ENCODE peak calls at places on chromosomes 11 and 22, in four cellular contexts. M is body of pancreas, A is uterus, R is fibroblast of lung. L is an unnamed sample.

GRCh38 chr11:4125141-4125540 is 30.5 kb downstream of the RRM1 start:
- DNase-seq in R (peak; percentile 6), M (no peak), A (no peak), L (no peak)

GRCh38 chr11:64598106-64598796 is 7.2 kb downstream of the SLC22A12 start:
- DNase-seq in A (no peak), M (no peak), R (no peak), L (no peak)

GRCh38 chr11:2178906-2179494 is 7.4 kb upstream of the TH start:
- DNase-seq in R (peak; percentile 88), M (peak; percentile 49), A (no peak), L (no peak)

GRCh38 chr22:26553056-26553752 is 36.7 kb downstream of the TPST2 start:
- DNase-seq in A (no peak), R (peak; percentile 95), M (peak; percentile 84), L (no peak)

GRCh38 chr11:77525455-77526091 is 51.7 kb upstream of the PAK1 start:
- DNase-seq in A (no peak), M (no peak), R (no peak), L (no peak)

GRCh38 chr22:25327018-25327755 is 107.7 kb downstream of the CRYBB2 start:
- DNase-seq in A (no peak), M (no peak), R (no peak), L (no peak)

GRCh38 chr11:69531717-69532088 is 50.2 kb downstream of the LINC01488 start:
- DNase-seq in R (no peak), M (no peak), A (no peak), L (no peak)

GRCh38 chr22:47157486-47158270 is 395.2 kb downstream of the TBC1D22A start:
- DNase-seq in R (no peak), A (no peak), M (no peak), L (no peak)

GRCh38 chr11:9090488-9091043 is 833 bp downstream of the SCUBE2 start:
- DNase-seq in R (no peak), A (no peak), M (no peak), L (no peak)

GRCh38 chr22:30955153-30955552 is 13.4 kb downstream of the MORC2 start:
- DNase-seq in M (no peak), A (no peak), R (no peak), L (no peak)

GRCh38 chr11:82811369-82811768 is 77.7 kb upstream of the FAM181B start:
- DNase-seq in A (no peak), M (no peak), R (no peak), L (no peak)

GRCh38 chr11:17599460-17599925 is 52.4 kb downstream of the OTOG start:
- DNase-seq in R (no peak), A (no peak), M (no peak), L (peak; percentile 53)

GRCh38 chr11:118531597-118532084 is 649 bp downstream of the TMEM25 start:
- DNase-seq in R (no peak), A (no peak), M (no peak), L (no peak)

GRCh38 chr11:112277937-112278336 is 17.3 kb upstream of the PLET1 start:
- DNase-seq in M (no peak), R (peak; percentile 40), A (no peak), L (no peak)

GRCh38 chr11:105135873-105136272 is 3.7 kb downstream of the CARD18 start:
- DNase-seq in M (no peak), R (no peak), A (no peak), L (no peak)

GRCh38 chr22:30541979-30542810 is 4.3 kb downstream of the SEC14L6 start:
- DNase-seq in R (peak; percentile 28), M (peak; percentile 60), A (no peak), L (no peak)

GRCh38 chr11:116177521-116178220 is 595.1 kb downstream of the BUD13 start:
- DNase-seq in A (no peak), M (no peak), R (peak; percentile 8), L (no peak)

GRCh38 chr11:74196781-74197486 is 25.8 kb downstream of the PPME1 start:
- DNase-seq in A (no peak), M (no peak), R (no peak), L (no peak)

GRCh38 chr22:47543447-47543846 is 781.0 kb downstream of the TBC1D22A start:
- DNase-seq in R (no peak), A (no peak), M (no peak), L (peak; percentile 1)

GRCh38 chr22:21726650-21727049 is 8.9 kb downstream of the YPEL1 start:
- DNase-seq in M (peak; percentile 29), A (no peak), R (no peak), L (no peak)

GRCh38 chr22:48709453-48709852 is 1118.2 kb downstream of the BRD1 start:
- DNase-seq in R (no peak), M (no peak), A (no peak), L (no peak)

GRCh38 chr11:65291613-65292012 is 23.1 kb upstream of the CDC42EP2 start:
- DNase-seq in R (peak; percentile 61), M (no peak), A (no peak), L (no peak)

GRCh38 chr11:104968856-104969776 is 742 bp upstream of the CASP4 start:
- DNase-seq in R (peak; percentile 4), A (peak; percentile 18), M (peak; percentile 34), L (peak; percentile 70)

GRCh38 chr22:40797427-40797826 is 21.7 kb downstream of the SLC25A17 start:
- DNase-seq in M (no peak), A (no peak), R (peak; percentile 55), L (no peak)

GRCh38 chr22:30717331-30717921 is 22.8 kb downstream of the OSBP2 start:
- DNase-seq in A (no peak), M (no peak), R (peak; percentile 86), L (no peak)

GRCh38 chr11:27485930-27486773 is 13.6 kb upstream of the LGR4 start:
- DNase-seq in A (peak; percentile 42), M (peak; percentile 54), R (peak; percentile 42), L (no peak)

GRCh38 chr11:17506942-17507341 is 30.3 kb upstream of the ABCC8 start:
- DNase-seq in R (no peak), A (no peak), M (no peak), L (no peak)

GRCh38 chr22:38570841-38571364 is 920 bp upstream of the DMC1 start:
- DNase-seq in A (no peak), R (peak; percentile 38), M (peak; percentile 22), L (no peak)

GRCh38 chr11:31995525-31996123 is 95.2 kb upstream of the RCN1 start:
- DNase-seq in M (no peak), A (no peak), R (peak; percentile 4), L (no peak)

GRCh38 chr11:31997955-31998354 is 92.9 kb upstream of the RCN1 start:
- DNase-seq in M (no peak), R (no peak), A (no peak), L (no peak)

GRCh38 chr11:31996159-31996881 is 94.6 kb upstream of the RCN1 start:
- DNase-seq in M (no peak), A (no peak), R (no peak), L (no peak)

DNA sequence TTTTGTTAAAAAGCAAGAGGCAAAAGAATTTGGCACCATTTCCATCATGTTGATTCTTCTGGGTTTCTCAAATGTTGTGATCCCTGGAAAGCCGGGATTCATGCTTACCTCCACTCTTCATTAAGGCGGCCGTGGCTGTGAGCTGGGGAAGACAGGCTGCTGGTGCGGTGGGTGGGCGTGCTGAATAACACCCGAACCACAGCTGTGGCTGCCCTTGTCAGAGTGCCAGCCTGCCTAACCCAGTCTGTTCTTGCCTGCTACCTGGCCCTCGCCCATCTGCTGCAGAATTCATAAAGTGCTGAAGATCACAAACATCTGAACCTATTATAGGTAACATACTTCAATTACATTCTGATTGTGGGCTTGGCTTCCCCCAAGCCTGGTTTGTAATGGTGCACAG is 95.8 kb upstream of the RCN1 start:
- DNase-seq in A (no peak), M (no peak), R (peak; percentile 6), L (no peak)
- H3K4me3 ChIP-seq in A (no peak overlapping the region), M (no peak overlapping the region), R (no peak overlapping the region), L (no peak overlapping the region)

GRCh38 chr22:41816871-41817270 is 16.0 kb upstream of the SREBF2 start:
- DNase-seq in A (no peak), M (no peak), R (no peak), L (no peak)

GRCh38 chr22:41818011-41818410 is 14.9 kb upstream of the SREBF2 start:
- DNase-seq in A (no peak), M (no peak), R (no peak), L (no peak)

GRCh38 chr22:41816241-41816640 is 15.8 kb downstream of the CCDC134 start:
- DNase-seq in R (no peak), M (no peak), A (no peak), L (no peak)

GRCh38 chr22:41820447-41820846 is 12.5 kb upstream of the SREBF2 start:
- DNase-seq in R (no peak), M (no peak), A (no peak), L (no peak)

DNA sequence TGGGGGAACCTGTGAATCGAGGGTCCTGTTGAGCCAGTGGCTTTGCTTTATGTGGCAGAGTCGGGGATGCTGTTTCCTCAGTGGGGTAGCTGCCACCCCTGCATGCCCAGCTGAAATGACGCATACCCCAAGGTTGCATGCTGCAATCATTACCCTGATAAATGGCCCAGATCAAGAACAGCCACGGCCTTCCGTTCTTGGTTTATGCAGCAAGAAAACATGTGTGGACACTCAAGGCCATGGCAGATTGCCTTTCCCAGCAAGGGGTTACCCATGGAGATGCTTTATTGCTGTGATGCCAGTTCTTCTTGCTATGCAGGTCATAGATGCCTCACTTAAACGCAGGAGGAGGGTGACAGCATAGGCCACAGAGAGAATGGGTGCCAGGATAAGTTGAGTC is 14.3 kb upstream of the SREBF2 start:
- DNase-seq in A (no peak), M (no peak), R (no peak), L (no peak)
- H3K27ac ChIP-seq in A (no peak overlapping the region), M (no peak overlapping the region), R (no peak overlapping the region), L (no peak overlapping the region)

DNA sequence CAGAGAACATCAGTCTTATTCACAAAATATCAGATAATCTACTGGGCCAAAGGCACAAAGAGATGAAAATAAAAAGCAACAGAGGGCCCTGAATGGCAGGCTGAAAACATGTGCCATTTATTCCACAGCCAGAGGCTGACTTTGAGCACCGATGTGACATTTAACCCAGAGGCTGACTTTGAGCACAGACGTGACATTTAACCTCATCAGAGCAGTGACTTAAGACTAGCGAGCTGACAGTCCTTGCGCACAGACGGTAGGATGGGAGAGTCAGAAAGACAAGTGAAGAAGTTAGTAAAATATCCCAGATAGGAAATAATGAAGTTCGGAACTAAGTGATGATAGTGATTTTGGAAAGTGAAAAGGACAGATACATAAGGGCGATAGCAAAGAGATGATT is 65.3 kb downstream of the FLI1 start:
- DNase-seq in M (no peak), A (no peak), R (no peak), L (no peak)
- H3K4me3 ChIP-seq in M (no peak overlapping the region), A (no peak overlapping the region), R (no peak overlapping the region), L (no peak overlapping the region)

DNA sequence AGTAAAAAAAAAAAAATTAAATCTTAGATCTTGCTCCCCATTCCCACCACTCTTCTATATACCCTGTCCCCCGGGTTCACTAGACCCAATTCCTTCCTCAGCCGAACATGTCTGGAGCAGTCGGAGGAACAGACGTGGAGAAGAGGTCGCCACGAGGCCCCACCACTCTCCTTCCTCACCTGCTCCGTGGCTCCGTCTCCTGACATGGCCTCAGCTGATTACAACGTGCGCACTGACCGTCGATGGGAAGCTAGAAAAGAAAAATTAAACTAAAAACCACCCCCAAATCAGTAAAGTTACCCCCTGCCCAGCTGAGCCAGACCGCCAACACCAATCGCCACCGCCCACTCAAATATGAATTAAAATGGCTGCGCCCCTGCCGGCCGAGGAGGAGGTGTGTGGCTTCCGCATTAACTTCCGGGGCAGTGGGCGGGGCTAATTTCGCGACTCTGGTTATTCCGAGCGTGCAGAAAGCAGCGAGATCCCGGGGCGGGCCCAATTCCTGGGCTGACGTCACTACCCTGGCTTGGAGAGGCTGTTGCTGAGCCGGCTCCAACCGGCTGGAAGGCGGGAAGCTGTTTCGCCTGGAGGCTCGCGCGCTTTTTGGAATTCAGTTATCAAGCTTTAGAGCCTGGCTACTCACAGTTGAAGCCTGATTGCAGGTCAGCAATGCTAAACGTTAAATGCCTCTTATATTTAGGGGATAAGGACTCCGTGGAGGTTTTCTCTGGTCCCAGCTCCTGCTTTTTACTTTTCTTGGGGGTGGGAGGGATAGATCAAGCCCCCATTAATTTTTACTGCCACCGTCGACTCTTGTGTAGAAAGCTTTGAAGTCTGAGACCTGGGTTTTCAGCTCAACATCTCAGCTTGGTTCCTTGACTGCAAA is at the start of gene CSTF3:
- DNase-seq in A (peak; percentile 100), M (peak; percentile 100), R (peak; percentile 97), L (peak; percentile 100)
- H3K27ac ChIP-seq in A (peak within 1 kb of the TSS; percentile 91), M (peak within 1 kb of the TSS; percentile 63), R (peak within 1 kb of the TSS; percentile 83), L (peak within 1 kb of the TSS; percentile 85)

L was measured in right atrium auricular region.